ENCODE peak calls at places on chromosomes 3 and 15, in eight cellular contexts. W is HFFc6, H is HS-5, E is suprapubic skin, R is hypothalamus, Q is RKO, K is NCI-H1417, Y is left ventricle myocardium inferior. D is an unnamed sample.

GRCh38 chr3:181715601-181716340 is 4.0 kb downstream of the SOX2 start:
- DNase-seq in E (no peak), K (peak; percentile 62), Q (no peak), Y (no peak), H (no peak), R (no peak), W (no peak), D (no peak)

GRCh38 chr15:66027268-66027806 is 158.0 kb downstream of the RAB11A start:
- DNase-seq in Y (no peak), W (no peak), K (no peak), H (no peak), R (no peak), E (no peak), Q (no peak), D (no peak)

GRCh38 chr3:52526151-52526561 is 7.5 kb downstream of the NT5DC2 start:
- DNase-seq in H (no peak), K (no peak), E (no peak), Q (no peak), Y (peak; percentile 13), W (no peak), R (no peak), D (no peak)

GRCh38 chr3:29307229-29307796 is 26.4 kb downstream of the RBMS3 start:
- DNase-seq in H (no peak), E (no peak), Q (no peak), R (no peak), Y (no peak), W (no peak), K (no peak), D (no peak)

GRCh38 chr15:63089260-63090043 is 32.2 kb upstream of the LACTB start:
- DNase-seq in H (peak; percentile 88), E (no peak), R (no peak), Q (no peak), Y (peak; percentile 41), W (peak; percentile 84), K (peak; percentile 15), D (no peak)

GRCh38 chr3:144444061-144444460 is 472.4 kb downstream of the DIPK2A start:
- DNase-seq in Q (no peak), R (no peak), Y (no peak), K (no peak), H (no peak), W (no peak), E (no peak), D (no peak)

GRCh38 chr3:192919895-192920294 is 2.2 kb upstream of the MB21D2 start:
- DNase-seq in W (no peak), K (no peak), E (no peak), R (no peak), H (no peak), Y (no peak), Q (no peak), D (no peak)

GRCh38 chr3:161415506-161416231 is 44.4 kb upstream of the SPTSSB start:
- DNase-seq in E (no peak), Y (no peak), R (no peak), Q (peak; percentile 38), K (no peak), H (peak; percentile 49), W (peak; percentile 87), D (no peak)

GRCh38 chr3:134354612-134355275 is 19.5 kb downstream of the AMOTL2 start:
- DNase-seq in Y (no peak), Q (no peak), E (no peak), H (no peak), K (no peak), W (peak; percentile 39), R (no peak), D (no peak)

GRCh38 chr3:125916376-125916978 is 52.5 kb upstream of the ROPN1B start:
- DNase-seq in H (peak; percentile 60), R (peak; percentile 67), E (peak; percentile 100), K (peak; percentile 97), Q (peak; percentile 93), W (no peak), Y (no peak), D (peak; percentile 69)

GRCh38 chr15:94412979-94413741 is 181.8 kb downstream of the MCTP2 start:
- DNase-seq in H (no peak), R (no peak), E (no peak), W (no peak), K (peak; percentile 35), Q (peak; percentile 40), Y (no peak), D (peak; percentile 32)

GRCh38 chr3:148077318-148077923 is 620.3 kb upstream of the AGTR1 start:
- DNase-seq in W (peak; percentile 31), Q (peak; percentile 41), K (no peak), R (no peak), Y (no peak), H (no peak), E (no peak), D (no peak)

GRCh38 chr15:58043192-58043903 is 22.2 kb downstream of the ALDH1A2 start:
- DNase-seq in H (no peak), R (no peak), E (peak; percentile 48), Y (peak; percentile 33), K (no peak), W (peak; percentile 16), Q (peak; percentile 40), D (no peak)

GRCh38 chr3:134525293-134525692 is 39.4 kb downstream of the CEP63 start:
- DNase-seq in H (no peak), Q (no peak), W (no peak), K (no peak), E (no peak), R (no peak), Y (no peak), D (no peak)

GRCh38 chr3:57729339-57730039 is 26.6 kb upstream of the SLMAP start:
- DNase-seq in K (no peak), E (no peak), Y (no peak), Q (no peak), W (peak; percentile 22), R (no peak), H (no peak), D (no peak)

GRCh38 chr3:28467414-28467813 is 118.8 kb upstream of the AZI2 start:
- DNase-seq in W (no peak), K (no peak), E (no peak), Y (no peak), Q (peak; percentile 1), H (no peak), R (no peak), D (no peak)

GRCh38 chr15:38860682-38861081 is 296.1 kb upstream of the RASGRP1 start:
- DNase-seq in K (no peak), E (no peak), W (no peak), Q (no peak), Y (no peak), R (no peak), H (no peak), D (no peak)

GRCh38 chr15:51341366-51342248 is at the start of gene GLDN:
- DNase-seq in W (no peak), Y (peak; percentile 58), H (no peak), K (peak; percentile 63), E (peak; percentile 77), Q (no peak), R (peak; percentile 64), D (peak; percentile 13)

GRCh38 chr3:141367038-141367730 is 1.1 kb upstream of the ZBTB38 start:
- DNase-seq in R (no peak), Y (no peak), K (no peak), W (peak; percentile 100), Q (peak; percentile 88), H (peak; percentile 100), E (no peak), D (no peak)

GRCh38 chr15:94584833-94585244 is 353.5 kb downstream of the MCTP2 start:
- DNase-seq in Y (no peak), R (no peak), W (no peak), K (no peak), H (no peak), Q (no peak), E (no peak), D (no peak)

GRCh38 chr3:160804762-160805161 is 48.7 kb downstream of the PPM1L start:
- DNase-seq in Y (peak; percentile 48), E (no peak), R (no peak), Q (no peak), W (no peak), H (no peak), K (no peak), D (no peak)